ENCODE peak calls at places on chromosome 17, in seven cellular contexts. W is upper lobe of right lung, V is Peyer's patch, A is stomach, S is tibial artery, M is endodermal cell, C is prostate gland. R is an unnamed sample.

GRCh38 chr17:74274060-74274702 is at the start of gene DNAI2:
- DNase-seq in A (no peak), S (no peak), M (peak), W (no peak), C (no peak), V (no peak), R (no peak)

GRCh38 chr17:888998-889401 is 90.6 kb downstream of the NXN start:
- DNase-seq in W (no peak), A (no peak), C (no peak), V (no peak), S (no peak), M (no peak), R (no peak)

GRCh38 chr17:74512041-74512440 is 19.2 kb downstream of the CD300LB start:
- DNase-seq in V (peak), S (no peak), W (no peak), C (no peak), M (no peak), A (no peak), R (no peak)

GRCh38 chr17:17804007-17804406 is 32.8 kb downstream of the SREBF1 start:
- DNase-seq in S (no peak), V (no peak), M (no peak), C (no peak), A (no peak), W (no peak), R (no peak)

GRCh38 chr17:27506348-27507218 is 50.3 kb downstream of the KSR1 start:
- DNase-seq in A (no peak), S (no peak), V (no peak), M (peak), W (no peak), C (no peak), R (peak)

GRCh38 chr17:30982855-30983254 is 12.0 kb downstream of the RNF135 start:
- DNase-seq in W (no peak), M (no peak), S (no peak), V (no peak), A (no peak), C (no peak), R (no peak)

GRCh38 chr17:63433746-63434591 is 12.1 kb downstream of the CYB561 start:
- DNase-seq in V (no peak), A (peak), M (no peak), C (peak), S (peak), W (no peak), R (peak)

GRCh38 chr17:78346605-78347250 is 13.1 kb downstream of the SOCS3 start:
- DNase-seq in V (no peak), W (no peak), M (no peak), S (no peak), C (no peak), A (no peak), R (no peak)

GRCh38 chr17:56392274-56392673 is 201.2 kb upstream of the NOG start:
- DNase-seq in S (no peak), M (no peak), W (no peak), A (no peak), C (no peak), V (no peak), R (no peak)

GRCh38 chr17:35069311-35069710 is 5.8 kb upstream of the RFFL start:
- DNase-seq in V (no peak), S (no peak), A (no peak), W (no peak), C (no peak), M (no peak), R (peak)

GRCh38 chr17:17445925-17446665 is 30.7 kb upstream of the MED9 start:
- DNase-seq in A (peak), S (no peak), V (no peak), M (peak), W (no peak), C (peak), R (peak)

GRCh38 chr17:47291242-47291873 is 32.4 kb upstream of the EFCAB13 start:
- DNase-seq in C (no peak), S (no peak), M (no peak), A (no peak), V (no peak), W (no peak), R (peak)

GRCh38 chr17:65519471-65519870 is 42.0 kb downstream of the AXIN2 start:
- DNase-seq in V (no peak), W (no peak), A (no peak), S (no peak), C (no peak), M (no peak), R (no peak)

GRCh38 chr17:69327060-69327831 is at the start of gene ABCA5:
- DNase-seq in M (peak), V (peak), S (peak), A (peak), C (peak), W (peak), R (peak)

GRCh38 chr17:48463531-48463930 is 33.5 kb upstream of the SKAP1 start:
- DNase-seq in W (no peak), S (no peak), V (no peak), M (no peak), A (no peak), C (no peak), R (no peak)

GRCh38 chr17:55735784-55736405 is 13.2 kb upstream of the TMEM100 start:
- DNase-seq in A (no peak), S (peak), W (no peak), M (no peak), C (no peak), V (peak), R (peak)

GRCh38 chr17:58811301-58811700 is 55.6 kb downstream of the PPM1E start:
- DNase-seq in A (no peak), M (no peak), V (no peak), S (no peak), C (no peak), W (no peak), R (no peak)

GRCh38 chr17:78374189-78374588 is 4.3 kb upstream of the PGS1 start:
- DNase-seq in W (no peak), V (no peak), S (no peak), A (no peak), M (no peak), C (no peak), R (no peak)

GRCh38 chr17:77409282-77410161 is 268.8 kb downstream of the SEC14L1 start:
- DNase-seq in A (peak), C (peak), V (peak), M (peak), W (peak), S (peak), R (peak)

GRCh38 chr17:78645421-78646295 is 68.5 kb upstream of the DNAH17 start:
- DNase-seq in W (peak), C (no peak), V (peak), S (peak), M (no peak), A (peak), R (peak)

GRCh38 chr17:55770220-55770870 is 19.5 kb downstream of the PCTP start:
- DNase-seq in V (no peak), S (no peak), M (no peak), A (no peak), C (no peak), W (no peak), R (peak)

GRCh38 chr17:826778-827177 is 44.6 kb downstream of the MRM3 start:
- DNase-seq in A (no peak), M (no peak), W (no peak), C (no peak), V (no peak), S (no peak), R (no peak)

GRCh38 chr17:14303343-14304221 is 2.7 kb downstream of the HS3ST3B1 start:
- DNase-seq in S (no peak), M (peak), A (no peak), W (peak), C (no peak), V (no peak), R (peak)

GRCh38 chr17:42980274-42980765 is at the start of gene RUNDC1:
- DNase-seq in C (peak), S (peak), V (peak), A (peak), M (peak), W (peak), R (peak)

GRCh38 chr17:57574040-57574513 is 171.0 kb downstream of the CCDC182 start:
- DNase-seq in M (no peak), V (no peak), W (no peak), A (no peak), C (peak), S (peak), R (peak)

DNA sequence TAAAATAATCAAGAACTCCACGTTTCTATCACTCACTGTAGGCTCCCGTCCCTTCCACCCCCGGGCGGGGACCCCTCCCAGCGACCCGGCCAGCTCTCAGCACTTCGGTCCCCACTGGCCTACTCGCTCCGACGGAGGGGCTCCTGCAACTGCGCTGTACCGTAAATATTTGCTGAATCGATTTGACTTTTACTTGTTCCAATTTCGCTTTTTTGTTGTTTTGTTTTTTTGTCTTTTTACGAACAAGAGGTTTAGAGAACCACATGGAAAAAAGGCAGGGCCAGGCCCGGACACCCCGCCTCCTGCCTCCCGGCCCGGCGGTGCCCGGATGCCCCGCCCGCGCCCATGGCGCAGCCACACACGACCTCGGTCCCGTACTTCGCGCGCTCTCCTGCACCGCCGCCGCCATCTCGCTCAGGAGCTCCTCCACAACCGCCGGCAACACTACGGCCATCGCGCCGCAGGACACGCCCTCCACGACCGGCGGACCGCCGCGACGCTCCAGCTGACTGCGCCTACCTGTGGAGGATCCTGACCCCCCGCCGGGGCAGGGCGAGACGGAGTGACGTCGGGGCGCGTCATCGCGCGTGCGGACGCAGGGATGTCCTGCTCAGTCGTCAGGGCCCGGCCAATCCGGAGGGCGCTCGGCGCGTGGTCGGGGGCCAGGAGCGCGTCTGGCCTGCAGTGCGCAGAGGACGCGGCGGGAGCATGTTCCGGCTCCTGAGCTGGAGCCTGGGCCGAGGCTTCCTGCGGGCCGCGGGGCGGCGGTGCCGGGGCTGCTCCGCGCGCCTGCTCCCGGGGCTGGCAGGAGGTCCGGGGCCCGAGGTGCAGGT is at the start of the genes TTC19 and ZSWIM7:
- DNase-seq in V (peak), C (peak), W (peak), S (peak), A (peak), M (peak), R (peak)
- TF ChIP-seq CTCF in V (peak), C (no peak), W (peak), S (no peak), A (no peak), M (no peak), R (no peak)

DNA sequence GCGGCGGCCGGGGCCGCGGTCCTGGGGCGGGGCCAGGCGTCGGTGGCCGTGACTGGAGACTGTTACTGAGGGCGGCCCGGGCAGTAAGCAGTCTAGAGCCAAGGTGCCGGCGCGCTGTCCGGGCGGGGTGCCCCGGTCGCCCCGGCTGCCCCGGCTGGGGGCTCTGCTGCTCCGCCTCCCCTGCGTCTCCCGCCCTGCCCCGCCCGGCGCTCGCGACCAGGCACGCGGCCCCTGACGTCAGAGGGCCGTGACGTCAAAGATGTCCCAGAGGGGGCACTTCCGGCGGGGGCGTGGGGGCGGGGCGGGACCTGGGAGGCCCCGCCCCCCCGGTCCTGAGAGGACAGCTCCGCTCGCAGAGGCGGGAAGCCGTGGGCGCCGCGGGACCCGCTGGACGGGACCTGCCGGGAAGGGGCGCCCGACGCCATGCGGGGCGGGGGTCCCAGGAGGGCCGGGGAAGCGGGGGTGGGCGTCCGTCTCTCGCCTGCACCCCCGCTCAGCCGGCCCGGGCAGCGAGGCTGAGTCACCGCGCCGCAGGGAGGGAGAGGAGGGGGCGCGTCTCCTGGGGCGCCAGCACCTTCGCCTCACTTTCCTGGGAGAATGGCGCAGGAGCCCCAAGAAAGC is 4.5 kb upstream of the HIC1 start:
- DNase-seq in C (peak), M (peak), A (peak), W (peak), S (no peak), V (peak), R (peak)
- H3K4me3 ChIP-seq in C (peak), M (peak), A (peak), W (peak), S (peak), V (peak), R (peak)

DNA sequence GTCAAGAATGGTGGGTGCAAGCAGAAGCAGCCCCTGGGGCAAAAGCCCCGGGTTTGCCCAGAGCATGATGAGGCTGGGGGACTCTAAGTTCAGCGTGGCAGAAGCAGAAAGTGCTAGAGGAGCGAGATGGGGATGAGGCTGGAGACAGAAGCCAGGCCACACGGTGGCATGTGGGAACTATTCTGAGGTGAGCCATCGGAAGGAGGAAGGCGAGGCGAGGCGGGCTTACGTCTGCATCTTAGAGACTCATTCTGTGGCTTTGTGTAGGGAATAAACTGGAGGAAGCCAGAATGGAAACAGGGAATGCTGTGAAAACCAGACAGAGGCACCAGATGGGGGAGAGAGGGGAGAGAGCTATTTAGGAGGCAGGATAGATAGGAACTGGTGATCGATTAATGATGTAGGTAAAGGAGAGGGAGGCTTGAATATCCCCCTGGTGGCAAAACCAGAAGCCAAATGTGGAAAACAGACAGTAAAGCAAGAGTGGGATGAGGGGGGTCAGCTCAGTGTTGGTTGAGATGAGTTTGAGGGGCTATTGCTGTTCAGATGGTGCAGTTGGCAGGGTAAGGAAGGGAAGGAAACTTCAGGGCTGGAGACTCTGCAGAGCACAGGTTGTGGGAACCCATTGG is 3.1 kb upstream of the TNFSF13 start:
- DNase-seq in V (no peak), S (no peak), W (no peak), A (no peak), C (no peak), M (peak), R (no peak)
- TF ChIP-seq CTCF in V (no peak), S (no peak), W (no peak), A (no peak), C (no peak), M (peak), R (peak)

GRCh38 chr17:7294614-7295153 is at the start of gene YBX2:
- DNase-seq in C (peak), W (peak), S (no peak), M (peak), V (peak), A (peak), R (peak)

GRCh38 chr17:7292729-7293128 is 1.7 kb downstream of the YBX2 start:
- DNase-seq in A (no peak), V (no peak), W (no peak), C (no peak), M (no peak), S (no peak), R (no peak)

GRCh38 chr17:7293131-7293557 is 1.3 kb downstream of the YBX2 start:
- DNase-seq in M (no peak), S (no peak), A (no peak), V (no peak), W (no peak), C (no peak), R (no peak)

GRCh38 chr17:7295230-7296180 is 1.1 kb upstream of the YBX2 start:
- DNase-seq in C (no peak), M (peak), W (no peak), V (no peak), A (no peak), S (no peak), R (no peak)

GRCh38 chr17:7293821-7294613 is 422 bp downstream of the YBX2 start:
- DNase-seq in S (no peak), C (no peak), V (no peak), W (peak), M (peak), A (peak), R (no peak)
- H3K4me3 ChIP-seq in S (peak), C (peak), V (peak), W (peak), M (peak), A (peak), R (no peak)

GRCh38 chr17:44911133-44912001 is 3.9 kb downstream of the GFAP start:
- DNase-seq in C (peak), M (peak), W (peak), S (peak), V (peak), A (peak), R (peak)
- TF ChIP-seq CTCF in C (no peak), M (peak), W (peak), S (peak), V (peak), A (no peak), R (peak)

GRCh38 chr17:2511138-2511461 is 588 bp downstream of the METTL16 start:
- DNase-seq in V (no peak), A (no peak), M (no peak), W (no peak), S (no peak), C (no peak), R (no peak)
- H3K4me3 ChIP-seq in V (peak), A (peak), M (peak), W (peak), S (peak), C (peak), R (peak)

GRCh38 chr17:11779906-11780305 is 181.6 kb downstream of the DNAH9 start:
- DNase-seq in S (no peak), V (no peak), M (no peak), C (no peak), A (no peak), W (no peak), R (no peak)
- TF ChIP-seq CTCF in S (no peak), V (no peak), M (no peak), C (no peak), A (no peak), W (no peak), R (no peak)

GRCh38 chr17:41737680-41738023 is 3.2 kb upstream of the HAP1 start:
- DNase-seq in C (no peak), W (no peak), A (no peak), S (no peak), V (no peak), M (peak), R (no peak)
- H3K4me3 ChIP-seq in C (no peak), W (no peak), A (no peak), S (no peak), V (no peak), M (no peak), R (no peak)

DNA sequence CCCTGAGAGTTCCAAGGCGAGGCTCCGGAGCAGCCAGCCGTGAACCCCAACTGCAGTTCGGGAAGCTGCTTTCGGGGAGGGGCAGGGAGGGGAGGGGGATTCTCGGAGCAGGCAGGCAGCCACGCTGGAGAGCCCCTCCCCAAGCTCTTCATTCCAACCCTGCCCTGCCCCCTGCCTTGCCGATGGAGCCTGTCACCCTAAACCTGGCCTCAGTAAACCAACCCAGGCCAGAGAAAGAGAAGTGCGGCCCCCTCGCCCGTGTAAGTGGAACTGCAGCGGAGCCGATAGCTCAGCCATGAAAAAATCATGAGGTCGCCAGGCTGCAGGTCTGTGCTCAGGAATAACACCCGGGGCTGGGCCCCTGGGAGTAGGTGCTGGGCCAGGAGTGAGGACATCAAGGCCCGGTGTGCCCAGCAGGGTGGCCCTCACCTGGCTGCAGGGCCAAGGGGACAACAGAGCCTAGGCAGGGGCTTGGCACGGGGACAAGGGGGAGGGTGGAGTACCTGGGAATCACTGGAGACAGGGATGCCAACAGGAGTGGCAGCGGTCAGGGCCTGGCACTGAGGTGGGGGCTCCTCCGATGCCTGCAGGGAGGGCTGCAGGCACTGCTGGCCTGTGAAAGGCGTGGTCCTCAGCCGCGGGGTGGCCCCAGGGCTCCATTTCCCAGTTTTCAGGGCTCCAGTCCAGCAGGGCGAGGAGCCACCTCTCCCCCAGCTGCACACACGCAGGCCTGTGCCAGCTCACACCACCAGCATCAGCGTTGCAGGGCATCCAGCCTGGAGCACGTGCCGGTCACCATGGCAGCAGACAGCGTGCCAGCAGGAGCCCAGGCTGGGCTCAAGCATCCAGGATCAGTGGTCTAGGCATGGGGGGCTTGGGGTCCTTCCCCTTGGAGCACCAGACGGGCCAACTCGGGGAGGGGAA is 4.8 kb upstream of the FSCN2 start:
- DNase-seq in M (peak), S (no peak), C (no peak), A (peak), W (no peak), V (no peak), R (peak)
- TF ChIP-seq CTCF in M (peak), S (no peak), C (no peak), A (no peak), W (peak), V (no peak), R (peak)